ENCODE peak calls at places on chromosome 15, in five cellular contexts. R is stimulated activated naive CD8-positive, alpha-beta T cell treated with anti-CD3 and anti-CD28 coated beads, Interleukin-15, amount 100 ng/mL, for 72 hours; W is T-helper 1 cell; G is SHP77; K is NCI-H1092 treated with DMSO at 0.1 percent for 48 hours. J is an unnamed sample.
A peak's percentile ranks its signal among the peaks of the same experiment; 100 is the strongest.

GRCh38 chr15:39589193-39589814 is 8.4 kb downstream of the THBS1 start:
- DNase-seq in G (no peak), R (no peak), K (no peak), W (no peak), J (no peak)

GRCh38 chr15:26628879-26629529 is 143.9 kb downstream of the GABRB3 start:
- DNase-seq in R (no peak), G (no peak), W (no peak), K (no peak), J (no peak)

GRCh38 chr15:99361541-99362185 is 110.4 kb downstream of the LRRC28 start:
- DNase-seq in K (no peak), W (no peak), R (no peak), G (no peak), J (no peak)

GRCh38 chr15:91335702-91336101 is 235.6 kb downstream of the SV2B start:
- DNase-seq in K (no peak), R (no peak), W (no peak), G (no peak), J (no peak)

GRCh38 chr15:66564136-66565041 is 1.4 kb downstream of the LCTL start:
- DNase-seq in G (no peak), K (no peak), W (no peak), R (no peak), J (no peak)

GRCh38 chr15:78695849-78696248 is 54.8 kb upstream of the CHRNB4 start:
- DNase-seq in W (no peak), K (no peak), R (no peak), G (no peak), J (no peak)

GRCh38 chr15:34725565-34725964 is 29.2 kb downstream of the GJD2 start:
- DNase-seq in K (no peak), W (no peak), G (no peak), R (no peak), J (no peak)

GRCh38 chr15:65979316-65979715 is 110.0 kb downstream of the RAB11A start:
- DNase-seq in K (no peak), G (no peak), R (no peak), W (no peak), J (no peak)

GRCh38 chr15:31357148-31357547 is 30.5 kb downstream of the KLF13 start:
- DNase-seq in R (peak; percentile 31), K (no peak), G (no peak), W (no peak), J (no peak)

J was measured in activated T-helper 2 cell treated with anti-CD3 and anti-CD28 coated beads, Interferon-gamma antibody, Interleukin-2, Interleukin-4, amounts not matched to agents 10 μg/mL and 5 μg/mL and 100 μg/mL, durations not matched to agents 14 hours and 24 hours and 36 hours.